ENCODE peak calls at places on chromosomes 7 and 10, in four cellular contexts. One of them, this sample, is unnamed.

GRCh38 chr7:1056006-1056784 is 11.8 kb downstream of the GPR146 start:
- DNase-seq in stimulated activated CD4-positive, alpha-beta T cell treated with anti-CD3 and anti-CD28 coated beads, TNF-alpha, amount 100 ng/mL, for 4 hours: no peak
- DNase-seq in OCI-M1: no peak
- DNase-seq in activated T-cell treated with anti-CD3 and anti-CD28 coated beads for 1 hour: no peak
- DNase-seq in this sample: peak; percentile 14

GRCh38 chr10:110387617-110387982 is 82.9 kb upstream of the SMNDC1 start:
- DNase-seq in stimulated activated CD4-positive, alpha-beta T cell treated with anti-CD3 and anti-CD28 coated beads, TNF-alpha, amount 100 ng/mL, for 4 hours: no peak
- DNase-seq in OCI-M1: no peak
- DNase-seq in activated T-cell treated with anti-CD3 and anti-CD28 coated beads for 1 hour: no peak
- DNase-seq in this sample: no peak

GRCh38 chr10:119199231-119199992 is 8.0 kb upstream of the GRK5 start:
- DNase-seq in stimulated activated CD4-positive, alpha-beta T cell treated with anti-CD3 and anti-CD28 coated beads, TNF-alpha, amount 100 ng/mL, for 4 hours: no peak
- DNase-seq in OCI-M1: peak; percentile 85
- DNase-seq in activated T-cell treated with anti-CD3 and anti-CD28 coated beads for 1 hour: no peak
- DNase-seq in this sample: peak; percentile 90

GRCh38 chr10:76882245-76882644 is 755.4 kb downstream of the KCNMA1 start:
- DNase-seq in stimulated activated CD4-positive, alpha-beta T cell treated with anti-CD3 and anti-CD28 coated beads, TNF-alpha, amount 100 ng/mL, for 4 hours: no peak
- DNase-seq in OCI-M1: no peak
- DNase-seq in activated T-cell treated with anti-CD3 and anti-CD28 coated beads for 1 hour: no peak
- DNase-seq in this sample: peak; percentile 1

GRCh38 chr10:102297132-102297531 is 51.8 kb downstream of the GBF1 start:
- DNase-seq in stimulated activated CD4-positive, alpha-beta T cell treated with anti-CD3 and anti-CD28 coated beads, TNF-alpha, amount 100 ng/mL, for 4 hours: no peak
- DNase-seq in OCI-M1: no peak
- DNase-seq in activated T-cell treated with anti-CD3 and anti-CD28 coated beads for 1 hour: no peak
- DNase-seq in this sample: no peak

GRCh38 chr7:132092106-132092505 is 484.2 kb downstream of the PLXNA4 start:
- DNase-seq in stimulated activated CD4-positive, alpha-beta T cell treated with anti-CD3 and anti-CD28 coated beads, TNF-alpha, amount 100 ng/mL, for 4 hours: no peak
- DNase-seq in OCI-M1: no peak
- DNase-seq in activated T-cell treated with anti-CD3 and anti-CD28 coated beads for 1 hour: no peak
- DNase-seq in this sample: no peak

GRCh38 chr10:49364747-49365146 is 31.1 kb downstream of the DRGX start:
- DNase-seq in stimulated activated CD4-positive, alpha-beta T cell treated with anti-CD3 and anti-CD28 coated beads, TNF-alpha, amount 100 ng/mL, for 4 hours: no peak
- DNase-seq in OCI-M1: no peak
- DNase-seq in activated T-cell treated with anti-CD3 and anti-CD28 coated beads for 1 hour: no peak
- DNase-seq in this sample: no peak

GRCh38 chr10:71723301-71723700 is 3.7 kb upstream of the C10orf105 start:
- DNase-seq in stimulated activated CD4-positive, alpha-beta T cell treated with anti-CD3 and anti-CD28 coated beads, TNF-alpha, amount 100 ng/mL, for 4 hours: no peak
- DNase-seq in OCI-M1: no peak
- DNase-seq in activated T-cell treated with anti-CD3 and anti-CD28 coated beads for 1 hour: no peak
- DNase-seq in this sample: no peak

GRCh38 chr10:6416892-6417512 is 163.1 kb downstream of the PRKCQ start:
- DNase-seq in stimulated activated CD4-positive, alpha-beta T cell treated with anti-CD3 and anti-CD28 coated beads, TNF-alpha, amount 100 ng/mL, for 4 hours: no peak
- DNase-seq in OCI-M1: peak; percentile 79
- DNase-seq in activated T-cell treated with anti-CD3 and anti-CD28 coated beads for 1 hour: no peak
- DNase-seq in this sample: peak; percentile 64

GRCh38 chr10:128011059-128011979 is 104.4 kb downstream of the PTPRE start:
- DNase-seq in stimulated activated CD4-positive, alpha-beta T cell treated with anti-CD3 and anti-CD28 coated beads, TNF-alpha, amount 100 ng/mL, for 4 hours: peak; percentile 81
- DNase-seq in OCI-M1: peak; percentile 84
- DNase-seq in activated T-cell treated with anti-CD3 and anti-CD28 coated beads for 1 hour: peak; percentile 88
- DNase-seq in this sample: peak; percentile 70

GRCh38 chr7:129778770-129779601 is 167.5 kb downstream of the NRF1 start:
- DNase-seq in stimulated activated CD4-positive, alpha-beta T cell treated with anti-CD3 and anti-CD28 coated beads, TNF-alpha, amount 100 ng/mL, for 4 hours: no peak
- DNase-seq in OCI-M1: no peak
- DNase-seq in activated T-cell treated with anti-CD3 and anti-CD28 coated beads for 1 hour: no peak
- DNase-seq in this sample: no peak

GRCh38 chr7:14133752-14134151 is 144.3 kb upstream of the ETV1 start:
- DNase-seq in stimulated activated CD4-positive, alpha-beta T cell treated with anti-CD3 and anti-CD28 coated beads, TNF-alpha, amount 100 ng/mL, for 4 hours: no peak
- DNase-seq in OCI-M1: no peak
- DNase-seq in activated T-cell treated with anti-CD3 and anti-CD28 coated beads for 1 hour: no peak
- DNase-seq in this sample: no peak

GRCh38 chr10:116490028-116490662 is 55.6 kb upstream of the PNLIP start:
- DNase-seq in stimulated activated CD4-positive, alpha-beta T cell treated with anti-CD3 and anti-CD28 coated beads, TNF-alpha, amount 100 ng/mL, for 4 hours: no peak
- DNase-seq in OCI-M1: peak; percentile 57
- DNase-seq in activated T-cell treated with anti-CD3 and anti-CD28 coated beads for 1 hour: no peak
- DNase-seq in this sample: peak; percentile 27

GRCh38 chr10:124127563-124127962 is 34.2 kb upstream of the CHST15 start:
- DNase-seq in stimulated activated CD4-positive, alpha-beta T cell treated with anti-CD3 and anti-CD28 coated beads, TNF-alpha, amount 100 ng/mL, for 4 hours: no peak
- DNase-seq in OCI-M1: no peak
- DNase-seq in activated T-cell treated with anti-CD3 and anti-CD28 coated beads for 1 hour: no peak
- DNase-seq in this sample: no peak

GRCh38 chr7:128194533-128195282 is 46.4 kb upstream of the LEP start:
- DNase-seq in stimulated activated CD4-positive, alpha-beta T cell treated with anti-CD3 and anti-CD28 coated beads, TNF-alpha, amount 100 ng/mL, for 4 hours: no peak
- DNase-seq in OCI-M1: peak; percentile 1
- DNase-seq in activated T-cell treated with anti-CD3 and anti-CD28 coated beads for 1 hour: no peak
- DNase-seq in this sample: no peak

GRCh38 chr10:86840498-86840897 is 84.1 kb downstream of the BMPR1A start:
- DNase-seq in stimulated activated CD4-positive, alpha-beta T cell treated with anti-CD3 and anti-CD28 coated beads, TNF-alpha, amount 100 ng/mL, for 4 hours: no peak
- DNase-seq in OCI-M1: no peak
- DNase-seq in activated T-cell treated with anti-CD3 and anti-CD28 coated beads for 1 hour: no peak
- DNase-seq in this sample: no peak

GRCh38 chr10:21687994-21688301 is 153.9 kb downstream of the MLLT10 start:
- DNase-seq in stimulated activated CD4-positive, alpha-beta T cell treated with anti-CD3 and anti-CD28 coated beads, TNF-alpha, amount 100 ng/mL, for 4 hours: no peak
- DNase-seq in OCI-M1: no peak
- DNase-seq in activated T-cell treated with anti-CD3 and anti-CD28 coated beads for 1 hour: no peak
- DNase-seq in this sample: no peak

GRCh38 chr7:112084506-112084905 is 121.7 kb downstream of the DOCK4 start:
- DNase-seq in stimulated activated CD4-positive, alpha-beta T cell treated with anti-CD3 and anti-CD28 coated beads, TNF-alpha, amount 100 ng/mL, for 4 hours: no peak
- DNase-seq in OCI-M1: peak; percentile 34
- DNase-seq in activated T-cell treated with anti-CD3 and anti-CD28 coated beads for 1 hour: no peak
- DNase-seq in this sample: peak; percentile 81

GRCh38 chr7:156969972-156970420 is 20.5 kb downstream of the NOM1 start:
- DNase-seq in stimulated activated CD4-positive, alpha-beta T cell treated with anti-CD3 and anti-CD28 coated beads, TNF-alpha, amount 100 ng/mL, for 4 hours: no peak
- DNase-seq in OCI-M1: peak; percentile 18
- DNase-seq in activated T-cell treated with anti-CD3 and anti-CD28 coated beads for 1 hour: no peak
- DNase-seq in this sample: peak; percentile 25

GRCh38 chr10:30453764-30454527 is 20.0 kb downstream of the MAP3K8 start:
- DNase-seq in stimulated activated CD4-positive, alpha-beta T cell treated with anti-CD3 and anti-CD28 coated beads, TNF-alpha, amount 100 ng/mL, for 4 hours: no peak
- DNase-seq in OCI-M1: no peak
- DNase-seq in activated T-cell treated with anti-CD3 and anti-CD28 coated beads for 1 hour: no peak
- DNase-seq in this sample: no peak

GRCh38 chr10:16384064-16384463 is 52.7 kb upstream of the PTER start:
- DNase-seq in stimulated activated CD4-positive, alpha-beta T cell treated with anti-CD3 and anti-CD28 coated beads, TNF-alpha, amount 100 ng/mL, for 4 hours: no peak
- DNase-seq in OCI-M1: no peak
- DNase-seq in activated T-cell treated with anti-CD3 and anti-CD28 coated beads for 1 hour: no peak
- DNase-seq in this sample: peak; percentile 8

GRCh38 chr7:50837965-50838364 is 55.3 kb upstream of the GRB10 start:
- DNase-seq in stimulated activated CD4-positive, alpha-beta T cell treated with anti-CD3 and anti-CD28 coated beads, TNF-alpha, amount 100 ng/mL, for 4 hours: no peak
- DNase-seq in OCI-M1: no peak
- DNase-seq in activated T-cell treated with anti-CD3 and anti-CD28 coated beads for 1 hour: no peak
- DNase-seq in this sample: peak; percentile 44

GRCh38 chr10:28060031-28060607 is 61.2 kb upstream of the ODAD2 start:
- DNase-seq in stimulated activated CD4-positive, alpha-beta T cell treated with anti-CD3 and anti-CD28 coated beads, TNF-alpha, amount 100 ng/mL, for 4 hours: no peak
- DNase-seq in OCI-M1: no peak
- DNase-seq in activated T-cell treated with anti-CD3 and anti-CD28 coated beads for 1 hour: no peak
- DNase-seq in this sample: no peak

GRCh38 chr7:43905954-43906326 is 456 bp downstream of the URGCP start:
- DNase-seq in stimulated activated CD4-positive, alpha-beta T cell treated with anti-CD3 and anti-CD28 coated beads, TNF-alpha, amount 100 ng/mL, for 4 hours: no peak
- DNase-seq in OCI-M1: peak; percentile 15
- DNase-seq in activated T-cell treated with anti-CD3 and anti-CD28 coated beads for 1 hour: peak; percentile 3
- DNase-seq in this sample: peak; percentile 37

GRCh38 chr10:79406683-79407396 is 38.6 kb downstream of the ZCCHC24 start:
- DNase-seq in stimulated activated CD4-positive, alpha-beta T cell treated with anti-CD3 and anti-CD28 coated beads, TNF-alpha, amount 100 ng/mL, for 4 hours: no peak
- DNase-seq in OCI-M1: no peak
- DNase-seq in activated T-cell treated with anti-CD3 and anti-CD28 coated beads for 1 hour: no peak
- DNase-seq in this sample: no peak

GRCh38 chr10:14617850-14618249 is 156.8 kb downstream of the FAM107B start:
- DNase-seq in stimulated activated CD4-positive, alpha-beta T cell treated with anti-CD3 and anti-CD28 coated beads, TNF-alpha, amount 100 ng/mL, for 4 hours: no peak
- DNase-seq in OCI-M1: peak; percentile 4
- DNase-seq in activated T-cell treated with anti-CD3 and anti-CD28 coated beads for 1 hour: no peak
- DNase-seq in this sample: peak; percentile 71

GRCh38 chr7:140509789-140510188 is 30.5 kb upstream of the MKRN1 start:
- DNase-seq in stimulated activated CD4-positive, alpha-beta T cell treated with anti-CD3 and anti-CD28 coated beads, TNF-alpha, amount 100 ng/mL, for 4 hours: no peak
- DNase-seq in OCI-M1: no peak
- DNase-seq in activated T-cell treated with anti-CD3 and anti-CD28 coated beads for 1 hour: no peak
- DNase-seq in this sample: no peak

GRCh38 chr7:3558410-3558809 is 257.4 kb downstream of the SDK1 start:
- DNase-seq in stimulated activated CD4-positive, alpha-beta T cell treated with anti-CD3 and anti-CD28 coated beads, TNF-alpha, amount 100 ng/mL, for 4 hours: no peak
- DNase-seq in OCI-M1: no peak
- DNase-seq in activated T-cell treated with anti-CD3 and anti-CD28 coated beads for 1 hour: no peak
- DNase-seq in this sample: no peak

GRCh38 chr7:105985821-105986220 is 22.8 kb downstream of the CDHR3 start:
- DNase-seq in stimulated activated CD4-positive, alpha-beta T cell treated with anti-CD3 and anti-CD28 coated beads, TNF-alpha, amount 100 ng/mL, for 4 hours: no peak
- DNase-seq in OCI-M1: no peak
- DNase-seq in activated T-cell treated with anti-CD3 and anti-CD28 coated beads for 1 hour: no peak
- DNase-seq in this sample: no peak

GRCh38 chr7:82164813-82165212 is 278.8 kb downstream of the CACNA2D1 start:
- DNase-seq in stimulated activated CD4-positive, alpha-beta T cell treated with anti-CD3 and anti-CD28 coated beads, TNF-alpha, amount 100 ng/mL, for 4 hours: no peak
- DNase-seq in OCI-M1: peak; percentile 29
- DNase-seq in activated T-cell treated with anti-CD3 and anti-CD28 coated beads for 1 hour: no peak
- DNase-seq in this sample: peak; percentile 82

GRCh38 chr10:5571826-5572225 is 47.1 kb downstream of the CALML3 start:
- DNase-seq in stimulated activated CD4-positive, alpha-beta T cell treated with anti-CD3 and anti-CD28 coated beads, TNF-alpha, amount 100 ng/mL, for 4 hours: no peak
- DNase-seq in OCI-M1: no peak
- DNase-seq in activated T-cell treated with anti-CD3 and anti-CD28 coated beads for 1 hour: no peak
- DNase-seq in this sample: no peak

GRCh38 chr7:82481499-82482097 is 38.0 kb upstream of the CACNA2D1 start:
- DNase-seq in stimulated activated CD4-positive, alpha-beta T cell treated with anti-CD3 and anti-CD28 coated beads, TNF-alpha, amount 100 ng/mL, for 4 hours: no peak
- DNase-seq in OCI-M1: peak; percentile 60
- DNase-seq in activated T-cell treated with anti-CD3 and anti-CD28 coated beads for 1 hour: no peak
- DNase-seq in this sample: peak; percentile 60

GRCh38 chr7:72405389-72405788 is 6.7 kb downstream of the CALN1 start:
- DNase-seq in stimulated activated CD4-positive, alpha-beta T cell treated with anti-CD3 and anti-CD28 coated beads, TNF-alpha, amount 100 ng/mL, for 4 hours: no peak
- DNase-seq in OCI-M1: peak; percentile 32
- DNase-seq in activated T-cell treated with anti-CD3 and anti-CD28 coated beads for 1 hour: no peak
- DNase-seq in this sample: no peak

GRCh38 chr10:96608815-96609214 is 22.0 kb upstream of the TM9SF3 start:
- DNase-seq in stimulated activated CD4-positive, alpha-beta T cell treated with anti-CD3 and anti-CD28 coated beads, TNF-alpha, amount 100 ng/mL, for 4 hours: no peak
- DNase-seq in OCI-M1: no peak
- DNase-seq in activated T-cell treated with anti-CD3 and anti-CD28 coated beads for 1 hour: no peak
- DNase-seq in this sample: no peak

GRCh38 chr7:50812847-50813475 is 30.3 kb upstream of the GRB10 start:
- DNase-seq in stimulated activated CD4-positive, alpha-beta T cell treated with anti-CD3 and anti-CD28 coated beads, TNF-alpha, amount 100 ng/mL, for 4 hours: no peak
- DNase-seq in OCI-M1: peak; percentile 7
- DNase-seq in activated T-cell treated with anti-CD3 and anti-CD28 coated beads for 1 hour: no peak
- DNase-seq in this sample: peak; percentile 81